ENCODE peak calls at places on chromosomes 4 and X, in eight cellular contexts. H, Z, F, Y, R, E, L and A are unnamed samples.
A peak's percentile ranks its signal among the peaks of the same experiment; 100 is the strongest.

GRCh38 chr4:23384741-23385140 is 505.1 kb downstream of the PPARGC1A start:
- DNase-seq in H (no peak), Z (no peak), F (no peak), Y (no peak), R (no peak), E (no peak), L (no peak), A (no peak)

GRCh38 chrX:41259516-41259915 is 74.4 kb upstream of the DDX3X start:
- DNase-seq in H (no peak), Z (no peak), F (no peak), Y (no peak), R (no peak), E (no peak), L (peak; percentile 14), A (no peak)

GRCh38 chrX:15501506-15501905 is 899 bp downstream of the BMX start:
- DNase-seq in H (no peak), Z (no peak), F (no peak), Y (no peak), R (no peak), E (no peak), L (no peak), A (no peak)

GRCh38 chr4:115929373-115929772 is 816.0 kb upstream of the NDST4 start:
- DNase-seq in H (no peak), Z (no peak), F (no peak), Y (no peak), R (no peak), E (no peak), L (no peak), A (no peak)

GRCh38 chrX:29652484-29652883 is 562.9 kb upstream of the MAGEB2 start:
- DNase-seq in H (no peak), Z (no peak), F (no peak), Y (no peak), R (no peak), E (no peak), L (peak; percentile 2), A (no peak)

GRCh38 chr4:114599231-114600065 is 841 bp downstream of the UGT8 start:
- DNase-seq in H (peak; percentile 9), Z (no peak), F (peak; percentile 68), Y (peak; percentile 43), R (no peak), E (peak; percentile 51), L (peak; percentile 78), A (no peak)

GRCh38 chr4:1683371-1683902 is 676 bp downstream of the FAM53A start:
- DNase-seq in H (peak; percentile 38), Z (no peak), F (peak; percentile 27), Y (no peak), R (peak; percentile 12), E (no peak), L (peak; percentile 49), A (no peak)

GRCh38 chr4:183499389-183499788 is 5.5 kb upstream of the ING2 start:
- DNase-seq in H (no peak), Z (no peak), F (peak; percentile 24), Y (peak; percentile 32), R (no peak), E (no peak), L (no peak), A (no peak)

DNA sequence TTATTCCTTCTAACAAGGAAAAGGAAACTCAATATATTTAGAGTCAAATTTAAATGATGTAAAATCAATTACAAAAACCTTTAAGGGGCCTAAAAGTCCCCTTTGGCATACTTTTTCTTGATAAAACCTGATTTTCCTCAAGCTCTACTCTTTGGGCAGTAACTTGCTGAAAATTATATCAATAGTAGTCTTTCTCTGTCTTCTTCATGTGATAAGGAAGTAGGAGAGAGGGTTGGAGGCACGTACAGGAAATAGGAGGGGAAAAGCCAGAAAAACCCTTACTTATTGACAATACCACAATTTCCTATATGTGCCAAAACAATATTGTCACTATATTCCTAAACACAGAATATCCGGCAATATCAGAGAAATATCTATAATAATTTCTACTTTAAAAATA is 9.6 kb downstream of the RHOH start:
- DNase-seq in H (no peak), Z (no peak), F (no peak), Y (no peak), R (no peak), E (no peak), L (no peak), A (no peak)
- H3K4me3 ChIP-seq in H (no peak overlapping the region), Z (no peak overlapping the region), F (no peak overlapping the region), Y (no peak overlapping the region), R (peak overlapping the region; percentile 62), E (peak overlapping the region; percentile 79), L (no peak overlapping the region), A (peak overlapping the region; percentile 67)

GRCh38 chr4:8373973-8374545 is 66.5 kb downstream of the ACOX3 start:
- DNase-seq in H (no peak), Z (no peak), F (no peak), Y (no peak), R (no peak), E (no peak), L (no peak), A (no peak)
- H3K36me3 ChIP-seq in H (no peaks in the 10 kb centered on the region), Z (no peaks in the 10 kb centered on the region), F (no peaks in the 10 kb centered on the region), Y (peaks cover 63% of the 10 kb centered on the region), R (no peaks in the 10 kb centered on the region), E (no peaks in the 10 kb centered on the region), L (no peaks in the 10 kb centered on the region), A (no peaks in the 10 kb centered on the region)

GRCh38 chrX:44873415-44874270 is 655 bp downstream of the KDM6A start:
- DNase-seq in H (no peak), Z (peak; percentile 75), F (peak; percentile 62), Y (peak; percentile 58), R (peak; percentile 21), E (peak; percentile 45), L (peak; percentile 30), A (peak; percentile 62)
- H3K4me1 ChIP-seq in H (no peaks in the 10 kb centered on the region), Z (peaks cover 2% of the 10 kb centered on the region), F (peaks cover 12% of the 10 kb centered on the region), Y (no peaks in the 10 kb centered on the region), R (no peaks in the 10 kb centered on the region), E (peaks cover 5% of the 10 kb centered on the region), L (peaks cover 9% of the 10 kb centered on the region), A (peaks cover 38% of the 10 kb centered on the region)

GRCh38 chrX:129981207-129981553 is 1.3 kb upstream of the BCORL1 start:
- DNase-seq in H (no peak), Z (no peak), F (no peak), Y (no peak), R (no peak), E (no peak), L (no peak), A (no peak)
- H3K4me3 ChIP-seq in H (peak overlapping the region; percentile 30), Z (no peak overlapping the region), F (no peak overlapping the region), Y (no peak overlapping the region), R (peak overlapping the region; percentile 60), E (no peak overlapping the region), L (peak overlapping the region; percentile 41), A (peak overlapping the region; percentile 29)

DNA sequence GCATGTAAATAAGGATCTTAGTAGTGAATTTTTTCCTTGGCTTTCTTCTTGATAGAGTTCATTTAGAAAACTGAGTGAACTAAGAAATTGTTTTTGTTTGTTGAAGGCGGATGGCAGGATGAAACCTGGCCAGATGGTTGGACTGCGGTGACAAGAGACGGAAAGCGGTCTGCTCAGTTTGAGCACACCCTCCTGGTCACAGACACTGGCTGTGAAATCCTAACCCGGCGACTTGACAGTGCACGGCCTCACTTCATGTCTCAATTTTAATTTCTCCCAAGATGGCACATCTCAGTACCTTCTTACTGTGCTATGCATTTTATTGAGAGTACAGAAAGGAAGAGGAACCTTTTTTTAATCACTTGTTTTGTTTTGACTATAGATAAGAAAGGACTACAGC is 27.5 kb downstream of the ADH5 start:
- DNase-seq in H (no peak), Z (no peak), F (no peak), Y (no peak), R (no peak), E (no peak), L (no peak), A (no peak)
- H3K36me3 ChIP-seq in H (peaks cover 43% of the 10 kb centered on the region), Z (peaks cover 6% of the 10 kb centered on the region), F (no peaks in the 10 kb centered on the region), Y (peaks cover 36% of the 10 kb centered on the region), R (no peaks in the 10 kb centered on the region), E (peaks cover 85% of the 10 kb centered on the region), L (peaks cover 25% of the 10 kb centered on the region), A (peaks cover 14% of the 10 kb centered on the region)

GRCh38 chr4:73706811-73707210 is 33.6 kb upstream of the CXCL8 start:
- DNase-seq in H (no peak), Z (no peak), F (no peak), Y (no peak), R (no peak), E (no peak), L (no peak), A (no peak)

GRCh38 chr4:73705056-73705432 is 35.3 kb upstream of the CXCL8 start:
- DNase-seq in H (no peak), Z (no peak), F (no peak), Y (no peak), R (no peak), E (no peak), L (peak; percentile 73), A (no peak)

GRCh38 chr4:73707269-73707875 is 33.0 kb upstream of the CXCL8 start:
- DNase-seq in H (no peak), Z (no peak), F (no peak), Y (no peak), R (no peak), E (no peak), L (no peak), A (no peak)

GRCh38 chr4:73704314-73705055 is 35.9 kb upstream of the CXCL8 start:
- DNase-seq in H (no peak), Z (peak; percentile 88), F (peak; percentile 46), Y (peak; percentile 63), R (no peak), E (no peak), L (peak; percentile 17), A (no peak)

DNA sequence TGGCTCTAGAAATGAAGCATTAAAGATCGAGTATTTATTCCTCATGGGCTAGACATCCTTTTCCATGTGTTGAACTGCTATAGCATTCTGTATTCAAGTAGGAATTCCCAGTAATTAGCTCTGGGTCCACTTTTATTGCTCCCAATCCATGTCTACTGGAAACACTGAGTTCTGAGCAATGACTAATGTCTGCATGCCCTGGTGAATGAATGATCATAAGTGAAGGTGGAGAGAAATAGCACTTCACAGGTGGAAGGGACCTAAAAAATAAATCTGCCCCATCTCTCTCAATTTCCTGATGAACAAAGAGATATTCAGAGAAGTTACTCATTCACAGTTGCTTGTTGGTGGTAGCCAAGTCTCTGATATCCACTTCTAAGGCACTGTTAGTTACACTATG is 34.6 kb upstream of the CXCL8 start:
- DNase-seq in H (no peak), Z (no peak), F (no peak), Y (no peak), R (no peak), E (no peak), L (no peak), A (no peak)
- H3K4me1 ChIP-seq in H (no peaks in the 10 kb centered on the region), Z (peaks cover 30% of the 10 kb centered on the region), F (no peaks in the 10 kb centered on the region), Y (peaks cover 9% of the 10 kb centered on the region), R (no peaks in the 10 kb centered on the region), E (no peaks in the 10 kb centered on the region), L (peaks cover 24% of the 10 kb centered on the region), A (no peaks in the 10 kb centered on the region)